ENCODE peak calls at places on chromosomes 11 and 22, in eight cellular contexts. B is IMR-90; L is naive thymus-derived CD4-positive, alpha-beta T cell; G is mammary epithelial cell; C is stomach; F is pancreas; M is prostate gland; Z is GM23248. V is an unnamed sample. For H3K36me3, the result is how much of the 10 kb centered on the place peaks cover.

GRCh38 chr11:37449146-37449545 is 851.1 kb upstream of the RAG2 start:
- DNase-seq in G (peak), L (no peak), Z (peak), C (no peak), M (no peak), F (no peak), B (peak), V (no peak)

GRCh38 chr11:61902313-61902712 is 11.0 kb upstream of the FADS3 start:
- DNase-seq in G (no peak), F (peak), M (no peak), L (no peak), C (no peak), Z (no peak), B (no peak), V (no peak)

GRCh38 chr22:44550666-44551491 is 52.8 kb upstream of the RTL6 start:
- DNase-seq in F (no peak), L (no peak), M (peak), G (peak), B (peak), Z (peak), C (peak), V (no peak)

GRCh38 chr11:73087730-73088129 is 54.4 kb downstream of the FCHSD2 start:
- DNase-seq in C (no peak), L (no peak), B (peak), Z (no peak), M (no peak), G (peak), F (no peak), V (no peak)

GRCh38 chr22:39176067-39176621 is 23.7 kb upstream of the CBX7 start:
- DNase-seq in L (no peak), B (peak), G (no peak), M (peak), C (peak), F (peak), Z (peak), V (no peak)

GRCh38 chr11:2798951-2799761 is 86.4 kb downstream of the CDKN1C start:
- DNase-seq in C (peak), B (peak), M (no peak), F (peak), G (no peak), L (no peak), Z (no peak), V (no peak)

GRCh38 chr11:83159901-83160865 is 3.3 kb downstream of the PCF11 start:
- DNase-seq in Z (peak), B (peak), G (peak), C (peak), F (no peak), M (peak), L (no peak), V (no peak)

GRCh38 chr22:22113701-22114100 is 130.9 kb upstream of the VPREB1 start:
- DNase-seq in M (no peak), B (no peak), C (no peak), G (no peak), F (no peak), L (no peak), Z (no peak), V (no peak)

GRCh38 chr11:2725367-2726300 is 25.8 kb upstream of the KCNQ1OT1 start:
- DNase-seq in C (no peak), B (peak), F (no peak), L (no peak), G (no peak), M (no peak), Z (peak), V (no peak)

GRCh38 chr22:32751065-32751739 is 50.3 kb upstream of the TIMP3 start:
- DNase-seq in Z (no peak), G (no peak), L (no peak), F (no peak), B (no peak), M (no peak), C (no peak), V (no peak)

GRCh38 chr22:36921309-36922096 is 8.1 kb downstream of the CSF2RB start:
- DNase-seq in F (no peak), M (no peak), L (no peak), B (no peak), G (no peak), C (peak), Z (no peak), V (no peak)

GRCh38 chr22:17734197-17734596 is 40.1 kb downstream of the BID start:
- DNase-seq in C (no peak), G (no peak), F (no peak), L (no peak), Z (peak), B (peak), M (no peak), V (no peak)

DNA sequence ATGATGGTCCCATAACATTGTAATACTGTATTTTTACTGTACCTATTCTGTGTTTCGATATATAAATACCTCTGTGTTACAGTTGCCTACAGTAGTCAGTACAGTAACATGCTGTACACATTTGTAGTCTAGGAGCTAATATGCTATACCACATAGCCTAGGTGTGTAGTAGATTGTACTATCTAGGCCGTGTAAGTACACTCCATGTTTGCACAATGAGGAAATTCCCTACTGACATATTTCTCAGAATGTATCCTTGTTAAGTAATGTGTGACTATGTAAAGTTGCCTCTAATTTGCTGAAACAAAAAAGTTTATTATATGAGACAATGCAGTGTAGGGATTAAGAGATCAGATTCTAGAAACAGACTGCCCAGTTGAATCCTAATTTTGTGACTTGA is 21.3 kb downstream of the CAPRIN1 start:
- DNase-seq in C (no peak), M (no peak), Z (no peak), G (peak), B (peak), F (no peak), L (no peak), V (no peak)
- H3K36me3 ChIP-seq in C (half or more), M (under half), Z (under half), G (under half), B (under half), F (under half), L (half or more), V (under half)

GRCh38 chr11:12815150-12815523 is 140.9 kb downstream of the TEAD1 start:
- DNase-seq in L (no peak), G (no peak), Z (no peak), F (no peak), B (no peak), C (no peak), M (no peak), V (no peak)

GRCh38 chr11:12817681-12818332 is 143.6 kb downstream of the TEAD1 start:
- DNase-seq in G (peak), B (peak), C (no peak), M (no peak), Z (peak), L (no peak), F (no peak), V (no peak)

GRCh38 chr11:12822623-12823022 is 148.4 kb downstream of the TEAD1 start:
- DNase-seq in G (no peak), L (no peak), M (no peak), C (no peak), B (no peak), F (no peak), Z (no peak), V (no peak)

GRCh38 chr11:12815931-12816494 is 141.8 kb downstream of the TEAD1 start:
- DNase-seq in C (no peak), G (no peak), F (no peak), Z (no peak), B (no peak), M (no peak), L (no peak), V (no peak)

DNA sequence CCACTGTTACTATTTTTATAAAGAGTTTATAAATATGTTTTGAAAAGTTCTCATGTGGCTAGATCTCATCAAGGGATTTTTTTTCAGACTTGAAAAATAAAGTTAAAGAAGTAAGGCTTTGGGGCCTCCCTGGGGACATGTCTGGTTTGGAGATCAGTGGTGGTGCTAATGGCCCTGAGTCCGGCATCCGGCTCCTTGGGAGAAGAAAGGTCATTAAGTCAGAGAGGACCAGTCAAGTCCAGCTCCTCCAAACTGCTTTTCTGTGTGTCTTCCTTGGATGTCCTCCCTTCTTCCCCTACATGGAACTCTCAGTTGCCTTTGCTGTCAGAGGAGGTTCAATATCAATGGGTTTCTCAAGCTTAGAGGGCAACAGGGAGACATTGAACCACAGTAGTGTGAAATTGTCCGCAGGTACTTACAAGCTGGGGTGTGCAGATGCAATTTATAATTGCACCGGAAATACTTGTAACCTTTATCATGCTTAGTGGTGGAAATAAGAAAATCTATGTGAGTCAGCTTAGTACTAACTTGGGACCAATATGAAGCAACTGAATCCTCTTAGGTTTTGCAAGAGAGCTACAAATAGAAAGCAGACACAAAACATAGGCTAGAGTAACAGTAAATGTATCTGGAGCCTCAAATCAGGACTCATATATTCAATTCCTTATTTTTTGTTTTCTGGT is 144.3 kb downstream of the TEAD1 start:
- DNase-seq in C (no peak), Z (peak), L (no peak), G (peak), M (no peak), F (no peak), B (peak), V (no peak)
- H3K36me3 ChIP-seq in C (under half), Z (under half), L (under half), G (under half), M (under half), F (under half), B (under half), V (under half)

DNA sequence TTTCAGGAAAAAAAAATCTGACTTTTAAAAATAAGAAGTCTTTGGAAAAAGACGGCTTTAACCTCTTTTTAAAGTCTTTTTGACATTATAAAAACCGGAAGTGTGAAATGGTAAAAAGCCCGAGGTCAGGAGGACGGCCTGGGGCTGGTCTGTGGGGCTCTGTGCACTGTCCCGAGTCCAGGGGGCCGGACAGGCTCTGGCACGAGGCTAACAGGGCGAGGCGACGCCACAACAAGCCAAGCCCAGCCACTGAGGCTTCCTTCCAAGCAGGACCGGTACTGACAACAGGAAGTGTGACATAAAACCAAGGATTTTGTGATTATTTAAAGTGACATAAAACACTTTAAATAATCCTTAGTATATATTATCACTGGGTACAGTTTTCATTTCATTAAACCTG is 39.2 kb downstream of the BRD1 start:
- DNase-seq in L (no peak), M (peak), B (no peak), G (no peak), C (peak), F (no peak), Z (peak), V (no peak)
- H3K36me3 ChIP-seq in L (half or more), M (under half), B (half or more), G (under half), C (half or more), F (under half), Z (under half), V (half or more)

GRCh38 chr11:117391181-117391580 is 63.5 kb downstream of the CEP164 start:
- DNase-seq in C (no peak), Z (no peak), B (no peak), F (no peak), G (no peak), L (no peak), M (no peak), V (no peak)
- H3K36me3 ChIP-seq in C (half or more), Z (under half), B (half or more), F (under half), G (under half), L (half or more), M (under half), V (half or more)

GRCh38 chr11:65606876-65607613 is 7.0 kb downstream of the MAP3K11 start:
- DNase-seq in C (peak), M (peak), Z (peak), L (no peak), G (peak), F (peak), B (peak), V (no peak)
- H3K36me3 ChIP-seq in C (half or more), M (under half), Z (under half), L (half or more), G (under half), F (under half), B (under half), V (half or more)

GRCh38 chr22:41904450-41905410 is 10.1 kb downstream of the SHISA8 start:
- DNase-seq in L (no peak), G (no peak), B (no peak), Z (no peak), M (no peak), F (peak), C (no peak), V (no peak)

GRCh38 chr22:41906822-41907221 is 8.1 kb downstream of the SHISA8 start:
- DNase-seq in G (no peak), Z (no peak), F (peak), C (no peak), L (no peak), M (no peak), B (no peak), V (no peak)

GRCh38 chr22:41902932-41903421 is 11.9 kb downstream of the SHISA8 start:
- DNase-seq in M (peak), B (no peak), F (peak), L (no peak), G (no peak), Z (no peak), C (peak), V (no peak)

GRCh38 chr22:41907436-41908401 is 7.2 kb downstream of the SHISA8 start:
- DNase-seq in L (no peak), C (no peak), B (peak), F (peak), G (no peak), M (no peak), Z (peak), V (no peak)

DNA sequence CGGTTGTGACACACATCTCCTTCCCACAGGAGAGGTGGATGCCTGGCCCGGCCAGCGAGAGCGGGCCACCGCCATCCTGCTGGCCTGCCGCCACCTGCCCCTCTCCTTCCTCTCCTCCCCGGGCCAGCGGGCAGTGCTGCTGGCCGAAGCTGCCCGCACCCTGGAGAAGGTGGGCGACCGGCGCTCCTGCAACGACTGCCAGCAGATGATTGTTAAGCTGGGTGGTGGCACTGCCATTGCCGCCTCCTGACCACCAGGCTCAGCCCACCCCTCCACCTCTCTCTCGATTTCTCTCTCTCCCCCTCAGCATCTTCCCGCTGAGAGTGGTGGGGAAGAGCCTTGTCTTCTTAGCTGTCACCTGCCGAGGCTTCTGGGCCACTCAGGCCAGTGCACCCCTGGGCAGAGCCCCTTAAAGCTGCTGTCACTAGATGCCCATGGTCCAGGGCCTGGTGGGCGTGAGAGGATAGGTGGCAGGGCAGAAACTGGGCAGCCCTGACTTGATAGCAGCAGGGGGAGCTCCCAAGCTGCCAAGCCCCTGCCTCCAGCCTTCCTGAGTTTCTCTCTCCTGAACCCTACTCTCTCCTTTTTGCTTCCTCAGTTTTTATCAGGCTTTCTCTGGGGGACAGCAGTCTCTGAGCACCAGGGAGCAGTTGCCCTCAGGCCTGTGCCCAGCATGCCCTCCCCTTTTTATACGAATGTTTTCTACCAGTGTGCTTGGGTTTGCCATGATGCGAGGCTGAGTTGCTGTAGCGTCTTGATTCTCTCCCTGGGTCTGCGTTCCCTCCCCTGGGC is 9.3 kb downstream of the SHISA8 start:
- DNase-seq in B (no peak), M (no peak), Z (no peak), F (peak), L (no peak), G (no peak), C (no peak), V (no peak)
- H3K36me3 ChIP-seq in B (under half), M (under half), Z (under half), F (under half), L (under half), G (under half), C (half or more), V (under half)

GRCh38 chr11:92152245-92152644 is 72.4 kb upstream of the FAT3 start:
- DNase-seq in L (no peak), F (no peak), B (no peak), M (no peak), C (no peak), Z (peak), G (no peak), V (no peak)

GRCh38 chr11:92149996-92150395 is 74.6 kb upstream of the FAT3 start:
- DNase-seq in C (no peak), M (no peak), Z (peak), B (peak), F (no peak), L (no peak), G (no peak), V (no peak)

GRCh38 chr11:92154611-92155010 is 70.0 kb upstream of the FAT3 start:
- DNase-seq in C (no peak), Z (no peak), L (no peak), B (no peak), M (no peak), F (no peak), G (no peak), V (no peak)

DNA sequence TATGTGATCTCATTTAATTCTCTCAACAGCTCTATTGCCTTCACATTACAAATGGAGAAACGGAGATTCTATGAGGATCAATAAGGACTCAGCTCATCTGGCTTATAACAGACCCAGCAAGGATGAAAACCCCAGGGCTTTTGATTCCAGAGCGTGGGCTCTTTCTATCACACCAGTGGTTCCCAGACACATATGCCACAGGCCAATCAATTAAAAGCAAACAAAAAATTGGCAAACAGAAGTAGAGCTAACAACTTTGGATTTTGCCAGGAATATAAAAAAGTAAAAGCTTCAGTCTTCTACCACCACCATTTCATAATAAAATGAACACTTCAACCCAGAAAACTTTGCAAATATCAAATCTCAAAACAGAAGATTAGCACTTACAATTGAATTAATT is 71.1 kb upstream of the FAT3 start:
- DNase-seq in F (no peak), B (no peak), M (no peak), Z (no peak), C (no peak), G (no peak), L (no peak), V (no peak)
- H3K36me3 ChIP-seq in F (under half), B (under half), M (under half), Z (under half), C (under half), G (under half), L (under half), V (under half)

GRCh38 chr11:592918-593317 is 16.6 kb downstream of the PHRF1 start:
- DNase-seq in C (no peak), F (no peak), B (no peak), L (no peak), M (no peak), G (no peak), Z (no peak), V (no peak)
- H3K36me3 ChIP-seq in C (half or more), F (under half), B (half or more), L (half or more), M (under half), G (under half), Z (under half), V (half or more)